ENCODE peak calls at places on chromosomes 12 and 14, in nine cellular contexts. One of them, this sample, is unnamed.

GRCh38 chr12:120199595-120200306 is 1.2 kb downstream of the RPLP0 start:
- DNase-seq in iPS DF 6.9: no peak
- DNase-seq in left lung: no peak
- DNase-seq in CD8-positive, alpha-beta T cell: no peak
- DNase-seq in lower lobe of right lung: no peak
- DNase-seq in HepG2: no peak
- DNase-seq in small intestine: peak; percentile 33
- DNase-seq in uterus: peak; percentile 59
- DNase-seq in neuronal stem cell: no peak
- DNase-seq in this sample: no peak

GRCh38 chr12:98060421-98060820 is 455.0 kb upstream of the TMPO start:
- DNase-seq in iPS DF 6.9: no peak
- DNase-seq in left lung: no peak
- DNase-seq in CD8-positive, alpha-beta T cell: no peak
- DNase-seq in lower lobe of right lung: no peak
- DNase-seq in HepG2: no peak
- DNase-seq in small intestine: no peak
- DNase-seq in uterus: no peak
- DNase-seq in neuronal stem cell: no peak
- DNase-seq in this sample: no peak

GRCh38 chr12:120437735-120438494 is at the start of gene COX6A1:
- DNase-seq in iPS DF 6.9: peak; percentile 98
- DNase-seq in left lung: peak; percentile 98
- DNase-seq in CD8-positive, alpha-beta T cell: peak; percentile 98
- DNase-seq in lower lobe of right lung: peak; percentile 98
- DNase-seq in HepG2: peak; percentile 99
- DNase-seq in small intestine: peak; percentile 100
- DNase-seq in uterus: peak; percentile 96
- DNase-seq in neuronal stem cell: peak; percentile 95
- DNase-seq in this sample: peak; percentile 98

GRCh38 chr12:57239587-57240068 is 10.1 kb downstream of the SHMT2 start:
- DNase-seq in iPS DF 6.9: no peak
- DNase-seq in left lung: no peak
- DNase-seq in CD8-positive, alpha-beta T cell: no peak
- DNase-seq in lower lobe of right lung: no peak
- DNase-seq in HepG2: no peak
- DNase-seq in small intestine: no peak
- DNase-seq in uterus: no peak
- DNase-seq in neuronal stem cell: no peak
- DNase-seq in this sample: no peak

GRCh38 chr12:85755760-85756159 is 80.4 kb downstream of the RASSF9 start:
- DNase-seq in iPS DF 6.9: no peak
- DNase-seq in left lung: no peak
- DNase-seq in CD8-positive, alpha-beta T cell: no peak
- DNase-seq in lower lobe of right lung: no peak
- DNase-seq in HepG2: no peak
- DNase-seq in small intestine: no peak
- DNase-seq in uterus: no peak
- DNase-seq in neuronal stem cell: no peak
- DNase-seq in this sample: no peak

GRCh38 chr12:116160196-116160595 is 117.3 kb downstream of the MED13L start:
- DNase-seq in iPS DF 6.9: no peak
- DNase-seq in left lung: no peak
- DNase-seq in CD8-positive, alpha-beta T cell: no peak
- DNase-seq in lower lobe of right lung: no peak
- DNase-seq in HepG2: no peak
- DNase-seq in small intestine: no peak
- DNase-seq in uterus: no peak
- DNase-seq in neuronal stem cell: no peak
- DNase-seq in this sample: no peak

GRCh38 chr12:171743-172705 is 41.9 kb downstream of the SLC6A12 start:
- DNase-seq in iPS DF 6.9: no peak
- DNase-seq in left lung: no peak
- DNase-seq in CD8-positive, alpha-beta T cell: no peak
- DNase-seq in lower lobe of right lung: no peak
- DNase-seq in HepG2: no peak
- DNase-seq in small intestine: peak; percentile 93
- DNase-seq in uterus: no peak
- DNase-seq in neuronal stem cell: no peak
- DNase-seq in this sample: no peak

GRCh38 chr12:124457287-124458219 is 109.9 kb downstream of the NCOR2 start:
- DNase-seq in iPS DF 6.9: no peak
- DNase-seq in left lung: peak; percentile 85
- DNase-seq in CD8-positive, alpha-beta T cell: peak; percentile 42
- DNase-seq in lower lobe of right lung: peak; percentile 86
- DNase-seq in HepG2: no peak
- DNase-seq in small intestine: peak; percentile 18
- DNase-seq in uterus: peak; percentile 92
- DNase-seq in neuronal stem cell: no peak
- DNase-seq in this sample: no peak

GRCh38 chr14:68675233-68675577 is 117.7 kb downstream of the ZFP36L1 start:
- DNase-seq in iPS DF 6.9: no peak
- DNase-seq in left lung: no peak
- DNase-seq in CD8-positive, alpha-beta T cell: no peak
- DNase-seq in lower lobe of right lung: no peak
- DNase-seq in HepG2: peak; percentile 6
- DNase-seq in small intestine: no peak
- DNase-seq in uterus: no peak
- DNase-seq in neuronal stem cell: no peak
- DNase-seq in this sample: no peak

GRCh38 chr12:47079365-47079893 is at the start of gene PCED1B:
- DNase-seq in iPS DF 6.9: no peak
- DNase-seq in left lung: peak; percentile 86
- DNase-seq in CD8-positive, alpha-beta T cell: peak; percentile 71
- DNase-seq in lower lobe of right lung: peak; percentile 88
- DNase-seq in HepG2: peak; percentile 8
- DNase-seq in small intestine: peak; percentile 55
- DNase-seq in uterus: peak; percentile 72
- DNase-seq in neuronal stem cell: peak; percentile 42
- DNase-seq in this sample: peak; percentile 46

GRCh38 chr12:93894391-93895095 is 217.4 kb downstream of the CRADD start:
- DNase-seq in iPS DF 6.9: no peak
- DNase-seq in left lung: peak; percentile 60
- DNase-seq in CD8-positive, alpha-beta T cell: no peak
- DNase-seq in lower lobe of right lung: peak; percentile 57
- DNase-seq in HepG2: no peak
- DNase-seq in small intestine: peak; percentile 32
- DNase-seq in uterus: peak; percentile 77
- DNase-seq in neuronal stem cell: no peak
- DNase-seq in this sample: no peak

GRCh38 chr14:44505588-44505987 is 1.5 kb downstream of the FSCB start:
- DNase-seq in iPS DF 6.9: no peak
- DNase-seq in left lung: no peak
- DNase-seq in CD8-positive, alpha-beta T cell: no peak
- DNase-seq in lower lobe of right lung: no peak
- DNase-seq in HepG2: no peak
- DNase-seq in small intestine: no peak
- DNase-seq in uterus: no peak
- DNase-seq in neuronal stem cell: no peak
- DNase-seq in this sample: no peak

GRCh38 chr12:54421175-54421872 is 2.3 kb upstream of the ITGA5 start:
- DNase-seq in iPS DF 6.9: no peak
- DNase-seq in left lung: no peak
- DNase-seq in CD8-positive, alpha-beta T cell: no peak
- DNase-seq in lower lobe of right lung: no peak
- DNase-seq in HepG2: no peak
- DNase-seq in small intestine: no peak
- DNase-seq in uterus: peak; percentile 95
- DNase-seq in neuronal stem cell: no peak
- DNase-seq in this sample: no peak

GRCh38 chr12:131615316-131616053 is 95.4 kb upstream of the SFSWAP start:
- DNase-seq in iPS DF 6.9: no peak
- DNase-seq in left lung: no peak
- DNase-seq in CD8-positive, alpha-beta T cell: no peak
- DNase-seq in lower lobe of right lung: no peak
- DNase-seq in HepG2: no peak
- DNase-seq in small intestine: no peak
- DNase-seq in uterus: no peak
- DNase-seq in neuronal stem cell: no peak
- DNase-seq in this sample: no peak

GRCh38 chr14:53715390-53715730 is 241.3 kb downstream of the BMP4 start:
- DNase-seq in iPS DF 6.9: no peak
- DNase-seq in left lung: no peak
- DNase-seq in CD8-positive, alpha-beta T cell: no peak
- DNase-seq in lower lobe of right lung: no peak
- DNase-seq in HepG2: peak; percentile 77
- DNase-seq in small intestine: peak; percentile 82
- DNase-seq in uterus: no peak
- DNase-seq in neuronal stem cell: no peak
- DNase-seq in this sample: no peak

GRCh38 chr12:68631177-68631576 is 20.5 kb downstream of the RAP1B start:
- DNase-seq in iPS DF 6.9: no peak
- DNase-seq in left lung: no peak
- DNase-seq in CD8-positive, alpha-beta T cell: no peak
- DNase-seq in lower lobe of right lung: no peak
- DNase-seq in HepG2: no peak
- DNase-seq in small intestine: no peak
- DNase-seq in uterus: no peak
- DNase-seq in neuronal stem cell: no peak
- DNase-seq in this sample: no peak
- H3K4me3 ChIP-seq in iPS DF 6.9: no peak overlapping the region
- H3K4me3 ChIP-seq in left lung: no peak overlapping the region
- H3K4me3 ChIP-seq in CD8-positive, alpha-beta T cell: no peak overlapping the region
- H3K4me3 ChIP-seq in lower lobe of right lung: no peak overlapping the region
- H3K4me3 ChIP-seq in HepG2: no peak overlapping the region
- H3K4me3 ChIP-seq in small intestine: no peak overlapping the region
- H3K4me3 ChIP-seq in uterus: no peak overlapping the region
- H3K4me3 ChIP-seq in neuronal stem cell: no peak overlapping the region
- H3K4me3 ChIP-seq in this sample: no peak overlapping the region

GRCh38 chr12:130017571-130018449 is 114.0 kb upstream of the TMEM132D start:
- DNase-seq in iPS DF 6.9: no peak
- DNase-seq in left lung: no peak
- DNase-seq in CD8-positive, alpha-beta T cell: no peak
- DNase-seq in lower lobe of right lung: no peak
- DNase-seq in HepG2: no peak
- DNase-seq in small intestine: no peak
- DNase-seq in uterus: no peak
- DNase-seq in neuronal stem cell: no peak
- DNase-seq in this sample: no peak
- H3K27me3 ChIP-seq in iPS DF 6.9: no peaks in the 10 kb centered on the region
- H3K27me3 ChIP-seq in left lung: peaks cover 69% of the 10 kb centered on the region
- H3K27me3 ChIP-seq in CD8-positive, alpha-beta T cell: no peaks in the 10 kb centered on the region
- H3K27me3 ChIP-seq in lower lobe of right lung: peaks cover 41% of the 10 kb centered on the region
- H3K27me3 ChIP-seq in HepG2: peaks cover 1% of the 10 kb centered on the region
- H3K27me3 ChIP-seq in small intestine: peaks cover 1% of the 10 kb centered on the region
- H3K27me3 ChIP-seq in uterus: no peaks in the 10 kb centered on the region
- H3K27me3 ChIP-seq in neuronal stem cell: peaks cover 2% of the 10 kb centered on the region
- H3K27me3 ChIP-seq in this sample: no peaks in the 10 kb centered on the region

DNA sequence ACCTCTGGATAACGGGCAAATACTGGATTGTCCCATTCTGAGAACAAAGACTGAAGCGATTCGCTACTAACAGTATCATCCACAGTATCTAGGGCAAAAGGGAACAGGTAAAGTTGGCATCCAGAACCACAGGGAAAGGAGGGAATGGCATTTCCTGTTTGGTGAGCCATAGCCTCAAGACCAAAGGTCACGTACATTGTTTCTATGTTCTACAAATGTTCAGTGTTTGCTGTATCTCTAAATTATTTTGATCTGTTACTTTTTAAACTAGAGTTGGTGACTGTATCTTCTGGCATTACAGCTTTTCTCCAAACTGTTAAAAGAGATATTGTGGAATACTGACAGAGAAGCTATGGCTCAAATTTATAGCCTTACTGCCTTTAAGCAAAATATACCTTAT is 9.7 kb downstream of the MLH3 start:
- DNase-seq in iPS DF 6.9: no peak
- DNase-seq in left lung: no peak
- DNase-seq in CD8-positive, alpha-beta T cell: no peak
- DNase-seq in lower lobe of right lung: no peak
- DNase-seq in HepG2: peak; percentile 84
- DNase-seq in small intestine: peak; percentile 89
- DNase-seq in uterus: no peak
- DNase-seq in neuronal stem cell: no peak
- DNase-seq in this sample: no peak
- H3K4me1 ChIP-seq in iPS DF 6.9: no peaks in the 10 kb centered on the region
- H3K4me1 ChIP-seq in left lung: peaks cover 13% of the 10 kb centered on the region
- H3K4me1 ChIP-seq in CD8-positive, alpha-beta T cell: peaks cover 5% of the 10 kb centered on the region
- H3K4me1 ChIP-seq in lower lobe of right lung: peaks cover 39% of the 10 kb centered on the region
- H3K4me1 ChIP-seq in HepG2: peaks cover 59% of the 10 kb centered on the region
- H3K4me1 ChIP-seq in small intestine: peaks cover 4% of the 10 kb centered on the region
- H3K4me1 ChIP-seq in uterus: no peaks in the 10 kb centered on the region
- H3K4me1 ChIP-seq in neuronal stem cell: no peaks in the 10 kb centered on the region
- H3K4me1 ChIP-seq in this sample: no peaks in the 10 kb centered on the region

GRCh38 chr12:3904999-3905398 is 31.8 kb upstream of the PARP11 start:
- DNase-seq in iPS DF 6.9: no peak
- DNase-seq in left lung: no peak
- DNase-seq in CD8-positive, alpha-beta T cell: no peak
- DNase-seq in lower lobe of right lung: no peak
- DNase-seq in HepG2: no peak
- DNase-seq in small intestine: no peak
- DNase-seq in uterus: no peak
- DNase-seq in neuronal stem cell: no peak
- DNase-seq in this sample: no peak
- H3K4me3 ChIP-seq in iPS DF 6.9: no peak overlapping the region
- H3K4me3 ChIP-seq in left lung: no peak overlapping the region
- H3K4me3 ChIP-seq in CD8-positive, alpha-beta T cell: peak overlapping the region; percentile 27
- H3K4me3 ChIP-seq in lower lobe of right lung: no peak overlapping the region
- H3K4me3 ChIP-seq in HepG2: no peak overlapping the region
- H3K4me3 ChIP-seq in small intestine: no peak overlapping the region
- H3K4me3 ChIP-seq in uterus: no peak overlapping the region
- H3K4me3 ChIP-seq in neuronal stem cell: no peak overlapping the region
- H3K4me3 ChIP-seq in this sample: no peak overlapping the region

GRCh38 chr12:109157986-109158385 is 41.6 kb downstream of the ACACB start:
- DNase-seq in iPS DF 6.9: no peak
- DNase-seq in left lung: no peak
- DNase-seq in CD8-positive, alpha-beta T cell: no peak
- DNase-seq in lower lobe of right lung: no peak
- DNase-seq in HepG2: no peak
- DNase-seq in small intestine: no peak
- DNase-seq in uterus: no peak
- DNase-seq in neuronal stem cell: no peak
- DNase-seq in this sample: no peak
- H3K27me3 ChIP-seq in iPS DF 6.9: no peaks in the 10 kb centered on the region
- H3K27me3 ChIP-seq in left lung: no peaks in the 10 kb centered on the region
- H3K27me3 ChIP-seq in CD8-positive, alpha-beta T cell: no peaks in the 10 kb centered on the region
- H3K27me3 ChIP-seq in lower lobe of right lung: no peaks in the 10 kb centered on the region
- H3K27me3 ChIP-seq in HepG2: no peaks in the 10 kb centered on the region
- H3K27me3 ChIP-seq in small intestine: no peaks in the 10 kb centered on the region
- H3K27me3 ChIP-seq in uterus: no peaks in the 10 kb centered on the region
- H3K27me3 ChIP-seq in neuronal stem cell: peaks cover 7% of the 10 kb centered on the region
- H3K27me3 ChIP-seq in this sample: no peaks in the 10 kb centered on the region

GRCh38 chr14:100067481-100067880 is 2.3 kb downstream of the EVL start:
- DNase-seq in iPS DF 6.9: no peak
- DNase-seq in left lung: no peak
- DNase-seq in CD8-positive, alpha-beta T cell: no peak
- DNase-seq in lower lobe of right lung: no peak
- DNase-seq in HepG2: no peak
- DNase-seq in small intestine: no peak
- DNase-seq in uterus: no peak
- DNase-seq in neuronal stem cell: no peak
- DNase-seq in this sample: no peak
- H3K4me1 ChIP-seq in iPS DF 6.9: no peaks in the 10 kb centered on the region
- H3K4me1 ChIP-seq in left lung: peaks cover 59% of the 10 kb centered on the region
- H3K4me1 ChIP-seq in CD8-positive, alpha-beta T cell: peaks cover 59% of the 10 kb centered on the region
- H3K4me1 ChIP-seq in lower lobe of right lung: peaks cover 54% of the 10 kb centered on the region
- H3K4me1 ChIP-seq in HepG2: peaks cover 15% of the 10 kb centered on the region
- H3K4me1 ChIP-seq in small intestine: no peaks in the 10 kb centered on the region
- H3K4me1 ChIP-seq in uterus: no peaks in the 10 kb centered on the region
- H3K4me1 ChIP-seq in neuronal stem cell: no peaks in the 10 kb centered on the region
- H3K4me1 ChIP-seq in this sample: no peaks in the 10 kb centered on the region